ENCODE peak calls at places on chromosomes 11 and 22, in ten cellular contexts. P is CD4-positive, CD25-positive, alpha-beta regulatory T cell; F is GM23338; O is gastrocnemius medialis; H is CD8-positive, alpha-beta memory T cell; W is mammary epithelial cell; A is upper lobe of right lung; J is heart right ventricle; V is mesendoderm; T is body of pancreas. Z is an unnamed sample.

GRCh38 chr22:50701076-50701419 is 28.4 kb downstream of the SHANK3 start:
- DNase-seq in W (no peak), J (no peak), T (no peak), F (no peak), H (no peak), P (no peak), V (no peak), O (no peak), A (no peak), Z (no peak)

GRCh38 chr11:76587810-76588454 is 82.6 kb downstream of the LRRC32 start:
- DNase-seq in P (no peak), F (no peak), H (no peak), J (no peak), O (no peak), A (no peak), W (no peak), V (no peak), T (no peak), Z (no peak)

GRCh38 chr11:67355023-67355793 is 1.9 kb upstream of the POLD4 start:
- DNase-seq in W (no peak), A (no peak), V (no peak), T (no peak), O (no peak), P (no peak), F (no peak), H (no peak), J (no peak), Z (no peak)

GRCh38 chr11:123357990-123358827 is 71.9 kb upstream of the GRAMD1B start:
- DNase-seq in P (peak), V (peak), W (peak), T (no peak), J (peak), H (peak), A (no peak), F (peak), O (no peak), Z (peak)

GRCh38 chr11:8870461-8871282 is 40.3 kb upstream of the AKIP1 start:
- DNase-seq in T (peak), O (no peak), W (peak), P (peak), A (peak), F (peak), V (peak), H (no peak), J (peak), Z (peak)

GRCh38 chr11:78424334-78425270 is 7.0 kb upstream of the GAB2 start:
- DNase-seq in W (no peak), F (peak), P (peak), A (no peak), T (no peak), J (no peak), H (no peak), V (no peak), O (no peak), Z (no peak)

GRCh38 chr22:24422078-24422665 is 5.2 kb upstream of the ADORA2A start:
- DNase-seq in P (no peak), H (no peak), J (no peak), F (no peak), V (no peak), T (no peak), O (no peak), A (no peak), W (no peak), Z (no peak)

GRCh38 chr22:35742342-35743100 is 24.8 kb downstream of the APOL5 start:
- DNase-seq in V (peak), P (no peak), J (no peak), O (no peak), T (no peak), H (no peak), W (peak), A (no peak), F (no peak), Z (no peak)

GRCh38 chr22:45852826-45853225 is 124.1 kb downstream of the WNT7B start:
- DNase-seq in P (no peak), A (no peak), W (no peak), O (no peak), V (no peak), T (no peak), F (no peak), H (no peak), J (no peak), Z (no peak)

GRCh38 chr11:86464509-86465221 is 90.0 kb downstream of the CCDC81 start:
- DNase-seq in J (no peak), P (no peak), H (no peak), T (no peak), A (no peak), F (no peak), V (no peak), O (no peak), W (no peak), Z (no peak)

GRCh38 chr11:62141111-62142042 is 17.6 kb downstream of the INCENP start:
- DNase-seq in P (no peak), T (peak), J (no peak), V (no peak), W (no peak), O (no peak), H (no peak), F (no peak), A (no peak), Z (no peak)
- H3K4me3 ChIP-seq in P (no peak), T (no peak), J (no peak), V (no peak), W (no peak), O (no peak), H (no peak), F (no peak), A (no peak), Z (no peak)

DNA sequence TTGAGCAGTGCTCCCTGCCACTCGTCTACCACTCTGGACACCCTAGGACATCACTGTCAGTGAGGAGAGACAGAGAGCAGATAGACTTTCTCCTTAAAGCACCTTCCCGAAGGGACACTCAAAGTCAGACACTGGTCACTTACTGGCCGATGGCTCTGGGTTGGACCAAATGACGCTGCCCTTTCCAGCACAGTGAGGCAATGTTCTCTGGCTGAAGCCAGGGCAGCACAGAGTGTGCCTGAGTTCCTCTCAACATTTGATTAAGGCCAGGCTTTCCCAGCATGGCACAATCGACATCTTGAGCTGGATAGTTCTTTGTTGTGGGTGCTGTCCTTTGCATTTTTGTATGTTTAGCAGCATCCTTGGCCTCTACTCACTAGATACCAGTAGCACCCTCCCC is 206.2 kb downstream of the CSNK2A3 start:
- DNase-seq in W (no peak), P (no peak), J (no peak), A (no peak), F (no peak), O (peak), H (no peak), T (no peak), V (no peak), Z (no peak)
- H3K27ac ChIP-seq in W (no peak), P (no peak), J (no peak), A (no peak), F (no peak), O (peak), H (no peak), T (no peak), V (no peak), Z (peak)

GRCh38 chr11:73274722-73275380 is 2.7 kb downstream of the P2RY6 start:
- DNase-seq in J (no peak), T (no peak), A (peak), W (no peak), F (no peak), V (no peak), H (no peak), O (no peak), P (no peak), Z (no peak)
- H3K4me3 ChIP-seq in J (peak), T (no peak), A (peak), W (no peak), F (no peak), V (no peak), H (no peak), O (no peak), P (no peak), Z (peak)

GRCh38 chr11:30730011-30730410 is 143.9 kb upstream of the MPPED2 start:
- DNase-seq in H (no peak), T (no peak), V (no peak), A (no peak), J (no peak), W (no peak), P (no peak), O (no peak), F (no peak), Z (no peak)
- H3K27ac ChIP-seq in H (no peak), T (no peak), V (no peak), A (no peak), J (no peak), W (no peak), P (no peak), O (no peak), F (no peak), Z (no peak)